ENCODE peak calls at places on chromosomes 2 and 18, in nine cellular contexts. R is HepG2; F is endodermal cell; N is choroid plexus epithelial cell; L is GM12878; O is foreskin fibroblast; K is CD8-positive, alpha-beta T cell; X is HFF-Myc; A is astrocyte of the spinal cord. J is an unnamed sample.
A peak's percentile ranks its signal among the peaks of the same experiment; 100 is the strongest.

GRCh38 chr18:75216212-75216925 is 5.8 kb downstream of the TSHZ1 start:
- DNase-seq in R (no peak), K (no peak), N (no peak), L (no peak), F (no peak), O (peak; percentile 57), A (peak; percentile 35), X (no peak), J (no peak)

GRCh38 chr2:174821628-174822027 is 57.4 kb upstream of the CHRNA1 start:
- DNase-seq in F (no peak), R (no peak), L (no peak), X (no peak), A (no peak), O (no peak), K (no peak), N (no peak), J (no peak)

GRCh38 chr18:5238371-5238758 is 41.3 kb upstream of the AKAIN1 start:
- DNase-seq in L (no peak), K (peak; percentile 52), O (peak; percentile 49), F (peak; percentile 76), X (no peak), R (peak; percentile 86), A (no peak), N (peak; percentile 41), J (no peak)

GRCh38 chr2:17257194-17257909 is 260.9 kb downstream of the RAD51AP2 start:
- DNase-seq in L (no peak), X (no peak), A (peak; percentile 26), O (peak; percentile 14), R (no peak), F (no peak), N (peak; percentile 17), K (no peak), J (no peak)

GRCh38 chr2:127615511-127616166 is 30.3 kb upstream of the GPR17 start:
- DNase-seq in L (no peak), R (no peak), X (peak; percentile 42), O (peak; percentile 89), A (no peak), F (peak; percentile 26), K (no peak), N (no peak), J (no peak)

GRCh38 chr2:144595686-144596073 is 75.8 kb upstream of the ZEB2 start:
- DNase-seq in R (no peak), L (no peak), A (no peak), N (no peak), O (no peak), F (no peak), X (no peak), K (no peak), J (no peak)

GRCh38 chr18:80147037-80147417 is 38.0 kb downstream of the ADNP2 start:
- DNase-seq in R (no peak), L (no peak), X (no peak), K (no peak), A (peak; percentile 14), N (no peak), F (peak; percentile 50), O (peak; percentile 51), J (no peak)

GRCh38 chr18:34153711-34154110 is 71.0 kb downstream of the NOL4 start:
- DNase-seq in X (no peak), L (peak; percentile 13), F (no peak), A (peak; percentile 28), K (no peak), N (peak; percentile 23), R (peak; percentile 23), O (peak; percentile 43), J (no peak)

GRCh38 chr2:148524519-148524919 is 120.0 kb upstream of the EPC2 start:
- DNase-seq in R (no peak), L (no peak), O (no peak), N (no peak), K (peak; percentile 61), A (no peak), X (no peak), F (no peak), J (no peak)

GRCh38 chr2:228777855-228778355 is 493.2 kb downstream of the PID1 start:
- DNase-seq in K (no peak), N (peak; percentile 12), L (no peak), A (peak; percentile 42), R (no peak), O (peak; percentile 10), F (no peak), X (no peak), J (no peak)

GRCh38 chr2:216021768-216022167 is 8.4 kb upstream of the MREG start:
- DNase-seq in R (peak; percentile 83), X (no peak), N (no peak), F (no peak), L (no peak), O (no peak), K (no peak), A (no peak), J (no peak)

GRCh38 chr2:75556679-75557366 is 3.9 kb downstream of the EVA1A start:
- DNase-seq in L (no peak), R (peak; percentile 44), A (peak; percentile 30), O (no peak), K (no peak), F (peak; percentile 29), N (peak; percentile 19), X (no peak), J (no peak)

GRCh38 chr2:186582698-186583097 is 7.2 kb upstream of the ITGAV start:
- DNase-seq in A (no peak), O (no peak), N (no peak), K (no peak), L (no peak), F (no peak), X (no peak), R (no peak), J (no peak)

GRCh38 chr2:101328474-101329007 is 20.0 kb upstream of the RNF149 start:
- DNase-seq in K (peak; percentile 29), O (peak; percentile 38), A (peak; percentile 68), X (peak; percentile 56), F (no peak), L (peak; percentile 11), R (no peak), N (peak; percentile 15), J (no peak)

GRCh38 chr2:197576631-197577030 is 60.8 kb downstream of the MOB4 start:
- DNase-seq in N (peak; percentile 96), L (no peak), F (no peak), A (peak; percentile 58), X (no peak), K (no peak), O (peak; percentile 80), R (peak; percentile 18), J (no peak)
- H3K4me3 ChIP-seq in N (no peak overlapping the region), L (no peak overlapping the region), F (peak overlapping the region; percentile 68), A (no peak overlapping the region), X (no peak overlapping the region), K (no peak overlapping the region), O (no peak overlapping the region), R (no peak overlapping the region), J (no peak overlapping the region)

GRCh38 chr2:195657634-195658540 is 861 bp downstream of the SLC39A10 start:
- DNase-seq in O (peak; percentile 71), N (peak; percentile 94), X (peak; percentile 38), K (peak; percentile 65), F (peak; percentile 79), R (peak; percentile 80), A (peak; percentile 90), L (no peak), J (no peak)

GRCh38 chr2:195660265-195660890 is 3.4 kb downstream of the SLC39A10 start:
- DNase-seq in L (no peak), X (peak; percentile 55), N (peak; percentile 89), F (peak; percentile 89), A (peak; percentile 87), R (peak; percentile 65), O (peak; percentile 87), K (peak; percentile 89), J (no peak)

GRCh38 chr2:195658541-195658890 is 1.5 kb downstream of the SLC39A10 start:
- DNase-seq in X (peak; percentile 57), F (no peak), K (peak; percentile 14), L (no peak), R (peak; percentile 81), A (peak; percentile 88), O (peak; percentile 85), N (peak; percentile 90), J (peak; percentile 46)

GRCh38 chr2:195656859-195657633 is at the start of gene SLC39A10:
- DNase-seq in F (peak; percentile 99), X (peak; percentile 93), O (peak; percentile 99), K (peak; percentile 98), L (peak; percentile 93), N (peak; percentile 98), R (peak; percentile 98), A (peak; percentile 98), J (no peak)

DNA sequence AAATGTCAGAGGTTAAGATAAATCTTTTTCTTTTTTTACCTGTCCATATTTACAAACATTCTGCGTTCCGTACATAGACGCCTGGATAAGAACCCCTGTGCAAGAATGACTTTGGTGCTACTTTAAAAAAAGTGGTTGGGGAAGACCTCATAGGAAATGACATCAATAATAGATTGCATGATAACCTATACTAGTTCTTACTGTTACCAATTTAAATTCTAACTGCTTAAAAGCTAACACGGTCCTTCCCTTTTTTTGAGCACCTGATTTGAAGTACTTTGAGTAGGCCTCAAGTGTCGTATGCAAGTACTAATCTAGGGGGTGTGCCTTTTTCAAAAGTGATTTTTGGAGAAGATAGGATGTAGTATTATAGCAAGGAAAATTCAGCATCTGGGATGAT is 2.1 kb downstream of the SLC39A10 start:
- DNase-seq in L (no peak), F (no peak), A (peak; percentile 22), O (no peak), N (no peak), K (peak; percentile 11), R (no peak), X (no peak), J (no peak)
- H3K4me3 ChIP-seq in L (peak overlapping the region; percentile 98), F (peak overlapping the region; percentile 91), A (peak overlapping the region; percentile 89), O (peak overlapping the region; percentile 74), N (peak overlapping the region; percentile 94), K (peak overlapping the region; percentile 57), R (peak overlapping the region; percentile 20), X (peak overlapping the region; percentile 72), J (peak overlapping the region; percentile 81)

DNA sequence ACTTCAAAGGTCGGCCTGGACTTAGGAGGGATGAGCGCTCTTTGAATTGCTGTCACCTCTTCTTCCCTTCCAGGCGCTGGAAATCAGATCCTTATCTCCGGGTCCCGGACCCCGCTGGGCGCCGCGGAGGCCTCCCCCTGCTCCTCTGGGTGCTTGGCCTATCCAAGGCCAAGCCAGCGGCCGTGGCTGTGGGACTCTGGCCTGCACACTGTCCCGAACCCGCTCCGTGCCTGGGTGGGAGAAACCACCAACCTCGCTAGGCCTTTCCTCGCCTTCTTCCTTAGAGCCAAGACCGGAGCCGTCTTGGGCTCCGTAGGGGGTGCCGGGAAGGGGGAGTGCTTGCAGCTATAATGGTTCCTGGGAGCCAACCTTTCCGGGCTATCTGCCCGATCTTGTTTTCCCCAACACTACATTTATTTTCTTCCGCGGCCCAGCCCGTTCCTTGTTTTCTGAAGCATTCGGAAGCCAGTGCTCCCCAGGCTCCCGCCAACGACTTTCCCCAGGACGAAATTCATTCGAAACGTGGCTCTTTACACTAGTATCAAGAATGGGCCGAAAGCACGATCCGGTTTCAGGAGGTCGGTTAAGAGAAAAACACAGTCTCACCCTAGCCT is 2.4 kb downstream of the OSR1 start:
- DNase-seq in A (peak; percentile 41), L (no peak), K (no peak), O (peak; percentile 32), F (no peak), X (no peak), R (no peak), N (peak; percentile 42), J (no peak)
- H3K4me3 ChIP-seq in A (peak overlapping the region; percentile 79), L (no peak overlapping the region), K (no peak overlapping the region), O (peak overlapping the region; percentile 95), F (peak overlapping the region; percentile 39), X (peak overlapping the region; percentile 62), R (no peak overlapping the region), N (peak overlapping the region; percentile 76), J (peak overlapping the region; percentile 75)

DNA sequence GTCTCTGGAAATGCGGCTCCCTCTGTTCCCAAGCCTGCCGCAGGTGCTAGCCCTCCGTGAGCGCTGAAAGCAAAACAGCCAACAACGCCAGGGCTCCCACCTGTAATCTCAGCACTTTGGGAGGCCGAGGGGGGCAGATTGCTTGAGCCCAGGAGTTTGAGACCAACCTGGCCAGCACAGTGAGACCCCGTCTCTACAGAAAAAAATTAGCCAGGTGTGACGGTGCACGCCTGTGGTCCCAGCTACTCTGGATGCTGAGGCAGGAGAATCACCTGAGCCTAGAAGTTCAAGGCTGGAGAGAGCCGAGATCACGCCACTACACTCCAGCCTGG is 41.3 kb upstream of the PTMA start:
- DNase-seq in A (no peak), F (no peak), L (no peak), K (no peak), X (no peak), R (no peak), O (no peak), N (no peak), J (no peak)
- H3K4me3 ChIP-seq in A (no peak overlapping the region), F (peak overlapping the region; percentile 73), L (peak overlapping the region; percentile 68), K (no peak overlapping the region), X (peak overlapping the region; percentile 49), R (peak overlapping the region; percentile 77), O (peak overlapping the region; percentile 63), N (no peak overlapping the region), J (no peak overlapping the region)